ENCODE peak calls at places on chromosomes 4 and X, in six cellular contexts. E is heart right ventricle; N is spleen; D is A673; M is CD4-positive, alpha-beta T cell; A is sigmoid colon. O is an unnamed sample. For H3K27me3 and H3K9me3, the result is how much of the 10 kb centered on the place peaks cover.

GRCh38 chr4:113952452-113953029 is 26.9 kb downstream of the ARSJ start:
- DNase-seq in A (no peak), D (peak), E (no peak), M (no peak), N (no peak), O (no peak)

GRCh38 chr4:124111922-124112321 is 600.6 kb downstream of the ANKRD50 start:
- DNase-seq in D (peak), M (no peak), A (no peak), N (no peak), E (no peak), O (no peak)

GRCh38 chr4:144646523-144647094 is 653 bp downstream of the HHIP start:
- DNase-seq in E (no peak), D (peak), M (no peak), N (no peak), A (no peak), O (peak)

GRCh38 chrX:74924449-74925209 is 623 bp downstream of the NEXMIF start:
- DNase-seq in M (no peak), D (peak), E (peak), A (peak), N (peak), O (peak)

GRCh38 chr4:139988863-139989765 is 164.9 kb downstream of the MAML3 start:
- DNase-seq in N (no peak), E (no peak), D (peak), A (peak), M (no peak), O (no peak)

GRCh38 chrX:152821145-152821765 is 9.3 kb downstream of the CETN2 start:
- DNase-seq in A (no peak), D (peak), N (no peak), E (no peak), M (no peak), O (no peak)

GRCh38 chrX:70434914-70435586 is 9.6 kb upstream of the DLG3 start:
- DNase-seq in E (peak), M (no peak), A (no peak), D (no peak), N (no peak), O (peak)

GRCh38 chrX:153396320-153397195 is 4.6 kb downstream of the PNMA6E start:
- DNase-seq in M (no peak), D (no peak), A (no peak), E (no peak), N (peak), O (peak)

GRCh38 chr4:137534516-137534915 is 2.2 kb upstream of the PCDH18 start:
- DNase-seq in E (no peak), D (no peak), A (no peak), N (no peak), M (no peak), O (no peak)

GRCh38 chr4:5888222-5888701 is 4.6 kb downstream of the CRMP1 start:
- DNase-seq in D (peak), M (no peak), E (no peak), A (no peak), N (no peak), O (no peak)

GRCh38 chr4:180962268-180962667 is 1280.9 kb upstream of the TENM3 start:
- DNase-seq in M (no peak), A (no peak), E (no peak), N (no peak), D (no peak), O (no peak)

GRCh38 chrX:14409341-14409740 is 120.0 kb upstream of the GLRA2 start:
- DNase-seq in N (no peak), M (no peak), E (no peak), A (no peak), D (peak), O (no peak)

GRCh38 chr4:123259676-123260428 is 136.7 kb upstream of the SPRY1 start:
- DNase-seq in N (no peak), D (no peak), E (no peak), A (no peak), M (no peak), O (peak)

GRCh38 chr4:154490589-154491340 is 834 bp downstream of the DCHS2 start:
- DNase-seq in A (peak), D (no peak), M (no peak), N (peak), E (peak), O (peak)

GRCh38 chr4:85870298-85871083 is 395.5 kb downstream of the ARHGAP24 start:
- DNase-seq in A (no peak), D (no peak), N (no peak), E (no peak), M (no peak), O (no peak)

GRCh38 chrX:149937881-149938426 is 337 bp downstream of the EOLA2 start:
- DNase-seq in D (no peak), M (no peak), N (peak), A (peak), E (no peak), O (peak)

GRCh38 chr4:85402371-85402770 is 72.6 kb upstream of the ARHGAP24 start:
- DNase-seq in M (no peak), A (no peak), N (no peak), D (peak), E (no peak), O (no peak)

GRCh38 chr4:6338175-6338950 is 68.7 kb downstream of the WFS1 start:
- DNase-seq in M (no peak), N (peak), A (no peak), D (no peak), E (no peak), O (no peak)

GRCh38 chr4:55682295-55682694 is 46.2 kb upstream of the NMU start:
- DNase-seq in E (no peak), D (no peak), A (no peak), N (no peak), M (no peak), O (no peak)

GRCh38 chr4:52877694-52878093 is 15.6 kb downstream of the RASL11B start:
- DNase-seq in E (no peak), M (no peak), N (no peak), D (no peak), A (no peak), O (no peak)

GRCh38 chr4:125433453-125433852 is 118.7 kb downstream of the FAT4 start:
- DNase-seq in N (no peak), A (no peak), M (no peak), D (peak), E (no peak), O (no peak)

GRCh38 chrX:28787206-28787605 is 200.0 kb downstream of the IL1RAPL1 start:
- DNase-seq in A (no peak), D (no peak), M (no peak), E (no peak), N (no peak), O (no peak)

GRCh38 chrX:95629737-95630136 is 1054.9 kb upstream of the DIAPH2 start:
- DNase-seq in N (no peak), E (no peak), D (peak), M (no peak), A (no peak), O (no peak)

GRCh38 chr4:34105311-34105710 is 2139.0 kb downstream of the ARAP2 start:
- DNase-seq in D (no peak), A (no peak), E (no peak), M (no peak), N (no peak), O (no peak)

GRCh38 chr4:76718806-76719205 is 179.1 kb downstream of the SOWAHB start:
- DNase-seq in N (no peak), A (no peak), D (no peak), E (no peak), M (no peak), O (no peak)

GRCh38 chr4:52861879-52862604 is at the start of gene RASL11B:
- DNase-seq in E (peak), M (peak), D (peak), N (peak), A (peak), O (peak)

GRCh38 chr4:147855670-147856069 is 123.8 kb downstream of the ARHGAP10 start:
- DNase-seq in N (no peak), E (no peak), M (no peak), A (no peak), D (no peak), O (no peak)

GRCh38 chrX:136130931-136131843 is 16.1 kb upstream of the FHL1 start:
- DNase-seq in E (no peak), M (no peak), A (no peak), N (no peak), D (peak), O (no peak)

GRCh38 chr4:52979020-52979419 is 116.9 kb downstream of the RASL11B start:
- DNase-seq in M (no peak), E (no peak), N (no peak), D (peak), A (no peak), O (no peak)

GRCh38 chr4:8592366-8593267 is at the start of gene CPZ:
- DNase-seq in D (no peak), E (no peak), M (no peak), N (no peak), A (no peak), O (no peak)

GRCh38 chr4:152680988-152681731 is 1.4 kb upstream of the TMEM154 start:
- DNase-seq in E (no peak), N (no peak), M (no peak), A (no peak), D (peak), O (no peak)

GRCh38 chr4:165991325-165992180 is 118.5 kb downstream of the TLL1 start:
- DNase-seq in M (no peak), A (no peak), D (peak), E (no peak), N (no peak), O (no peak)

DNA sequence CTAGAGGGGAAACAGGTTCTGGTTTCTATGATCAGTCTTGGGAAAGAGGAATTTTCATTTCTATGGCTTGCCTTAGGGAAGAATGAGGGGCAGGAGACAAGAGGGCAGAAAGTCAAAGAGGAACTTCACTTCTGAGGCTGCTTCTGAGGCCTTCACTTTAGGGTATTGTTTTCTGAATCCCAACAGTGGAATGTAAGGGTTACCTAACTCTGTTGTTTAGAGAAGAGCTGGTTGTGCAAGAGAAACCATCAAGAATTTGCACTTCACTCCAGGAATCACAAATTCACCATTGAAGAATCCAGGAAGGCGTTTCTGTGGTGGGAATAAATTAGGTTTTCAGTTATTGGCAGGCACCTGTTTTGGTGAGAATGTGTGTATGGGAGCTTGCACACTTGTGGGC is 126.7 kb upstream of the AMOT start:
- DNase-seq in A (no peak), N (no peak), M (no peak), E (no peak), D (no peak), O (no peak)
- H3K27me3 ChIP-seq in A (under half), N (under half), M (under half), E (under half), D (under half), O (under half)

DNA sequence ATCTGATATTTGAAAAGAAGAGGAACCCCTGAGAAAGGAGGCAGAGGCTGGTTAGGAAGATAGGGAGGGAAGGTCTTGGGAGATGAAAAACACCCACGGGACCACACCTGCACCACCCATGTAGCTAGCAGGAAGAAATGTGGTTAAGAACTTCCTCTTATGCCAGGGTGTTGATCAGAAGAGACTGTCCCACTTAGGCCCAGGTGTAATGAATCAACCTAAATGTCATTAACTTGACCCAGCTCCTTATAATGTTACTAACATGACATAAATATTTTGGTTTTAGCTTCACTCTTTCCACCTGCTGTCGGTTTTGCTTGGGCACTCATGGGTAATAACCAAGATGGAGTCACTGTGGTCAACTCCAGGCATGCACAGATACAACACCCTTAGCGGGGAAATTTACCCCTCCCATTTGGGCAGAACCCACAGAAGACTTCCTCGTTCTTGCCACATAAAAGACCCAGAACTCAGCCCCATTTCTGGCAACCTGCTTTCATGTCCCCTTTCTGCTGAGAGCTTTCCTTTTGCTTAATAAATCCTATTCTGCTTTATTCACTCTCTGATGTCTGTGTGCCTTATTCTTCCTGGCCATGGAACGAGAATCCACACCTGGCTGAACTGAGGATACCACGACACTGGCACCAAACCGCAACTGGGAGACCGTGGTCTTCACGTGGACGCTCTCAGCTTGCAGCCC is 46.8 kb downstream of the ZNF141 start:
- DNase-seq in A (no peak), N (no peak), M (no peak), E (no peak), D (no peak), O (no peak)
- H3K9me3 ChIP-seq in A (half or more), N (half or more), M (half or more), E (under half), D (under half), O (under half)

GRCh38 chr4:7522452-7522851 is 87.7 kb upstream of the PSAPL1 start:
- DNase-seq in E (no peak), A (no peak), D (no peak), M (no peak), N (no peak), O (no peak)
- H3K27me3 ChIP-seq in E (half or more), A (under half), D (half or more), M (under half), N (under half), O (under half)

GRCh38 chr4:14308229-14308651 is 680.7 kb upstream of the BOD1L1 start:
- DNase-seq in D (no peak), A (no peak), E (no peak), M (no peak), N (no peak), O (no peak)

GRCh38 chr4:14313757-14314156 is 686.2 kb upstream of the BOD1L1 start:
- DNase-seq in E (no peak), D (no peak), M (no peak), A (no peak), N (no peak), O (no peak)

GRCh38 chr4:14315129-14315528 is 687.2 kb upstream of the CPEB2 start:
- DNase-seq in A (no peak), D (no peak), M (no peak), E (no peak), N (no peak), O (no peak)

DNA sequence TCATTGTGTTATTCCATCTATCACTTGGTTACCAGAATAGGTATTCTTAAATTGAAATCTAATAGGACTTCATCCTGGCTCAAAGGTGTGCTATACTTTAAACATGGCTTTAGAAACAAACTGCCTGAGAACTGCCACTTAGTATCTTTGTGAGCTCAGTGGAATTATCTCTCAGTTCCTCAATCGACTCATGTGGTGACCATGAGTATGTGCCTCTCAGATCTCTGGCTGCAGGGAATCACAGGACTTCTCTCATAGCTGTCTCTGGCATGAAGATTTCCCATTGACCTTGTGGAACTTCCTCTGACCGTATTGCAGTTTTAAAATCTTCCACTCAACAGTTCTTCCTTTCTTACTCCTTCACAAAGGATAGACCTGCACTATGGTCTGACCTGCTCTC is 681.9 kb upstream of the BOD1L1 start:
- DNase-seq in N (no peak), E (no peak), M (no peak), D (no peak), A (no peak), O (no peak)
- H3K9me3 ChIP-seq in N (under half), E (under half), M (under half), D (under half), A (under half), O (under half)

GRCh38 chr4:38511702-38512101 is 152.3 kb upstream of the KLF3 start:
- DNase-seq in E (no peak), D (no peak), M (no peak), N (no peak), A (no peak), O (no peak)
- H3K27me3 ChIP-seq in E (under half), D (under half), M (under half), N (under half), A (under half), O (under half)

DNA sequence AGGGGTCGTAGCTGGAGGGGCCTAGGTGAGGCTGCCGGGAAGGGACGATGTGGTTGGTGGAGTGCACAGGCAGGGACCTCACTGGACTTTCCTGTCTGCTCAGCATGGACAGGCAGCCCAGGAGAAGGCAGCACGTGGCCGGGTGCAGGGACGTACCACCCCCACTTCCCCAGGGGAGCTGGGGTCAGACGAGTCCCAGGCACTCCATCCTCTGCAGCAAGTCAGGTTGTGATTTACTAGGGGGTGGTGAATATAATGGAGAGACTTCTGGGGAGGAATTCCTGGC is 1.5 kb upstream of the CTBP1 start:
- DNase-seq in E (no peak), D (no peak), M (no peak), A (no peak), N (peak), O (no peak)
- H3K9me3 ChIP-seq in E (under half), D (half or more), M (under half), A (under half), N (under half), O (under half)

GRCh38 chr4:1045595-1046201 is 34.3 kb downstream of the FGFRL1 start:
- DNase-seq in A (peak), E (no peak), N (peak), M (no peak), D (no peak), O (peak)
- H3K27me3 ChIP-seq in A (half or more), E (under half), N (under half), M (under half), D (under half), O (under half)

DNA sequence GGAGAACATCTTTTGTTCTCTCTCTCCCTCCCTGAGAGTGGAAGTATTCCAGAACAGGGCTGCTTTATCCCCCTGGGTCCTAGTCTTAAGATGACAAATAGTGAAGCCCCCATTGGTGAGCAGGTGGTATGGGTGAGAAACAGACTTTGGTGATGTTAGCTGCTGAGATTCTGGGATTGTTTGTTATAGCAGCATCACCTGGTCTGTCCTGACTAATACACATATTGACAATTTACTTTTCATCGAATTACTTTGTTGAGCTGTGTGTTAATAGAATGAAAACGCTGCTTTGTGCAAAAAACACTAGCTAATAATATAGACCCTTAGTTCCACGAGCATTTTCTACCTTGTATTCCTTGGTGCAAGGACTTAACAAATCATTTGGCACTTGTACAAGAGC is 133.5 kb downstream of the ASMT start:
- DNase-seq in E (no peak), N (no peak), M (no peak), D (no peak), A (no peak), O (no peak)
- H3K9me3 ChIP-seq in E (under half), N (under half), M (under half), D (under half), A (under half), O (under half)